ENCODE peak calls at places on chromosomes 11 and 22, in six cellular contexts. G is cardiac fibroblast; A is NCI-H1092; B is CD8-positive, alpha-beta memory T cell; H is GM04504; Z is SW480. U is an unnamed sample.

GRCh38 chr11:118068206-118068944 is 8.5 kb upstream of the TMPRSS4 start:
- DNase-seq in G (no peak), A (no peak), B (no peak), H (no peak), Z (no peak), U (no peak)

GRCh38 chr11:19493446-19493845 is 219.2 kb upstream of the NAV2 start:
- DNase-seq in G (no peak), A (peak), B (no peak), H (no peak), Z (peak), U (no peak)

GRCh38 chr11:124839051-124839971 is 25.9 kb upstream of the ROBO3 start:
- DNase-seq in G (no peak), A (no peak), B (no peak), H (no peak), Z (no peak), U (no peak)

GRCh38 chr11:69501891-69502860 is 20.7 kb downstream of the LINC01488 start:
- DNase-seq in G (no peak), A (peak), B (peak), H (no peak), Z (no peak), U (no peak)

GRCh38 chr11:112785717-112786116 is 175.5 kb upstream of the NCAM1 start:
- DNase-seq in G (peak), A (no peak), B (no peak), H (peak), Z (no peak), U (no peak)

GRCh38 chr22:31286360-31287255 is 5.7 kb downstream of the PIK3IP1 start:
- DNase-seq in G (no peak), A (no peak), B (peak), H (no peak), Z (no peak), U (no peak)

GRCh38 chr22:50445071-50445879 is 29.6 kb downstream of the SBF1 start:
- DNase-seq in G (no peak), A (no peak), B (peak), H (no peak), Z (no peak), U (no peak)

GRCh38 chr11:118913411-118914125 is 12.2 kb downstream of the BCL9L start:
- DNase-seq in G (no peak), A (no peak), B (peak), H (no peak), Z (peak), U (no peak)

GRCh38 chr11:83573097-83573496 is 286.9 kb upstream of the CCDC90B start:
- DNase-seq in G (peak), A (no peak), B (no peak), H (no peak), Z (no peak), U (no peak)

GRCh38 chr22:29369460-29369859 is 18.9 kb downstream of the AP1B1 start:
- DNase-seq in G (peak), A (no peak), B (no peak), H (no peak), Z (no peak), U (no peak)

GRCh38 chr22:26777402-26777801 is 120.0 kb downstream of the MIAT start:
- DNase-seq in G (peak), A (no peak), B (no peak), H (peak), Z (no peak), U (peak)

GRCh38 chr11:16299884-16300778 is 56.2 kb downstream of the SOX6 start:
- DNase-seq in G (no peak), A (peak), B (no peak), H (no peak), Z (no peak), U (no peak)

GRCh38 chr11:105265859-105266258 is 126.3 kb upstream of the CARD18 start:
- DNase-seq in G (peak), A (no peak), B (no peak), H (no peak), Z (peak), U (peak)

GRCh38 chr22:17097701-17098100 is 12.9 kb downstream of the IL17RA start:
- DNase-seq in G (no peak), A (no peak), B (no peak), H (no peak), Z (no peak), U (no peak)